ENCODE peak calls at places on chromosomes 6 and 20, in four cellular contexts. Q is GM12878, B is HepG2, N is K562. L is an unnamed sample.

GRCh38 chr6:39926668-39927067 is 7.6 kb downstream of the MOCS1 start:
- DNase-seq in B (no peak), N (peak; percentile 22), Q (no peak), L (no peak)

GRCh38 chr20:20593447-20594170 is 118.8 kb downstream of the RALGAPA2 start:
- DNase-seq in N (peak; percentile 8), Q (no peak), B (peak; percentile 71), L (peak; percentile 62)

GRCh38 chr6:24436979-24437378 is 34.2 kb downstream of the MRS2 start:
- DNase-seq in B (no peak), N (no peak), Q (no peak), L (no peak)

GRCh38 chr20:17281478-17281877 is 54.6 kb downstream of the PCSK2 start:
- DNase-seq in B (peak; percentile 64), N (peak; percentile 8), Q (no peak), L (peak; percentile 20)

GRCh38 chr20:20386192-20386591 is 18.3 kb downstream of the INSM1 start:
- DNase-seq in B (no peak), N (no peak), Q (no peak), L (no peak)

GRCh38 chr6:138572200-138572875 is 73.0 kb upstream of the NHSL1 start:
- DNase-seq in B (peak; percentile 97), N (no peak), Q (no peak), L (peak; percentile 91)

GRCh38 chr6:79377830-79378460 is 143.5 kb upstream of the HMGN3 start:
- DNase-seq in B (no peak), Q (no peak), N (no peak), L (no peak)

GRCh38 chr20:54668271-54669053 is 193.1 kb downstream of the DOK5 start:
- DNase-seq in B (peak; percentile 41), N (peak; percentile 29), Q (no peak), L (peak; percentile 34)

GRCh38 chr6:44456070-44456965 is 68.8 kb downstream of the CDC5L start:
- DNase-seq in B (peak; percentile 61), Q (no peak), N (peak; percentile 82), L (peak; percentile 81)

GRCh38 chr6:92779758-92780157 is 639.6 kb downstream of the EPHA7 start:
- DNase-seq in Q (no peak), N (no peak), B (no peak), L (no peak)

GRCh38 chr6:61810047-61810446 is 476.0 kb downstream of the KHDRBS2 start:
- DNase-seq in Q (no peak), N (no peak), B (no peak), L (no peak)

GRCh38 chr20:38859070-38859690 is 53.7 kb downstream of the PPP1R16B start:
- DNase-seq in N (peak; percentile 51), Q (no peak), B (no peak), L (no peak)

GRCh38 chr20:59042151-59042795 is at the start of gene PRELID3B:
- DNase-seq in B (peak; percentile 30), Q (no peak), N (peak; percentile 74), L (no peak)

GRCh38 chr20:43711098-43711654 is 15.6 kb downstream of the GTSF1L start:
- DNase-seq in Q (no peak), N (no peak), B (no peak), L (no peak)

GRCh38 chr20:18742841-18743240 is 70.7 kb upstream of the SCP2D1 start:
- DNase-seq in N (no peak), B (no peak), Q (no peak), L (no peak)

GRCh38 chr6:135842618-135843392 is 8.7 kb upstream of the PDE7B start:
- DNase-seq in B (no peak), N (no peak), Q (no peak), L (no peak)

DNA sequence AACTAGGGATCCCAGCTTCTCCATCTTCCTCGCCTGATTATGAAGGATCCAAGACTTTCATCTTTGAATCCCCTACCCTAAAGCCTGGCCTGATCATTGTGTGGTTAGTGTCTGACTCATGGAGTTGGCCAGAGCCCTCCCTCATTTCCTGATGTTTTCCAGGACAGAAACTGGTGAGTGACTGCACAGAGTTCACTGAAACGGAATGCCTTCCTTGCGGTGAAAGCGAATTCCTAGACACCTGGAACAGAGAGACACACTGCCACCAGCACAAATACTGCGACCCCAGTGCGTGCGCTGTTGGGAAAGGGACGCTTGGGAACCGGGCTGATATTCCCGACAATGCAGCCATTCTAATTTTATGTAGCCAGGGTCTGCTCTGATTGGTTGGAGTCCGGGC is 4.0 kb downstream of the CD40 start:
- DNase-seq in N (no peak), B (peak; percentile 35), Q (no peak), L (no peak)
- TF ChIP-seq BHLHE40 in N (no peak), B (no peak), Q (no peak), L (no peak)

DNA sequence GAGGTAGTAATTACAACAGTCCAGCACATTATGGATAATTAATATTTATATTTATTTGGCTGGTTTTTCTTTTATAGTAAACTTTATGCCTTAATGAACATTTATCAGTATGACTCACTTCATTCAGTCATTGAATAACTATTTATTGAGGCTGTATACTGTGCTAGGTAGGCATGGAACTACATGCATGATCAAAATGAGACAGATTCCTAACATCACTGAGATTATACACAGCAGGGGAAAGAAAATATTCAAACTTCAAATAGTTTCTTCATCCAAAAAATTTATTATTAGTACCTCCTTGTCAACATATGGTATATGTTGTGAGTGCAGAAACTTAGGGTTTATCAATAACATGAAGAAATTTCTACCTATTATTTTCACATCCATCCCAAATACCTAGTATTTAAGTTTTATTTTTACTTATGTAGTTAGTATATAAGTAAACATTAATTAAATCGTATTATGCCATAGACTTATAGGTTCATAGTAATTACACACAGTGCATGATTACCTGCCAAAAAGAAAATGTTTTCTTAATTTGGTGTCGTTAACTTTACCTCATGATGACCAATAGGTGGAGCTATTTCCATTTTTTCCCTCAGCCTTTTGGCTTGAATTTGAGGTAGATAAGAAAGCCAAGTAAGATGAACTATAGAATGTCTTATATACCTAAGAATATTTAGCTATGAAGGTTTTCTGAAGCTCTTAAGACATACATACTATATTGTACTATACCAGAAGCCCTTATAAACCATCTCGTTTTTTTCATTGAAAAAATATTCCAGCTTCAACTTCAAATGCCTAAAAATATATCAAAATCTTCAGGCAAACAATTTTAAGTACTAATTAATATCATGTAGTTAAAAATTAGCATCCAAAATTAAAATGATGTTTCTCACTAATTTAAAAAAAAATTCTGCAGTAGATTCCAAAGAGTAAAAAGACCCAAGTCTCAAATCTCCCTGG is 12.5 kb upstream of the TMEM30A start:
- DNase-seq in Q (no peak), B (peak; percentile 57), N (peak; percentile 30), L (peak; percentile 23)
- TF ChIP-seq FOXM1 in Q (no peak), B (no peak), N (no peak), L (no peak)

DNA sequence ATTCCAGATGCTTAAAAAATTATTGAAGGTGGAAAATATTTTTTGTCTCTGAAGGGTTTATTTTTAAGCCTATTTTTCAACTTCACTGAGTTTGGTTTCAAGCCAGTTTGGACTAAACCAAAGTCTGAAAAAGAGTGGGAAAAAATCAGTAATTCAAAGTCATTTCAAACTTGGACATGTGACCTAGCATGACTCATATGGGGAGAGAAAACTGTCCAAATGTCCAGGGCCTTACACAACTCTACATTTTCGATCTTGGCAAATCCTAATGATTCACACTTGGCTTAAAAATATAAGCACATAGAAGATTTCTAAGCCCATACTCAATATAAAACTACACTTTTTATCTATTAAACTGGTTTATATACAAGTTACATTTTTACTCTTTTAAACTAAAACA is 110.5 kb upstream of the TCF21 start:
- DNase-seq in N (no peak), Q (no peak), B (no peak), L (no peak)
- TF ChIP-seq BHLHE40 in N (no peak), Q (no peak), B (no peak), L (no peak)

DNA sequence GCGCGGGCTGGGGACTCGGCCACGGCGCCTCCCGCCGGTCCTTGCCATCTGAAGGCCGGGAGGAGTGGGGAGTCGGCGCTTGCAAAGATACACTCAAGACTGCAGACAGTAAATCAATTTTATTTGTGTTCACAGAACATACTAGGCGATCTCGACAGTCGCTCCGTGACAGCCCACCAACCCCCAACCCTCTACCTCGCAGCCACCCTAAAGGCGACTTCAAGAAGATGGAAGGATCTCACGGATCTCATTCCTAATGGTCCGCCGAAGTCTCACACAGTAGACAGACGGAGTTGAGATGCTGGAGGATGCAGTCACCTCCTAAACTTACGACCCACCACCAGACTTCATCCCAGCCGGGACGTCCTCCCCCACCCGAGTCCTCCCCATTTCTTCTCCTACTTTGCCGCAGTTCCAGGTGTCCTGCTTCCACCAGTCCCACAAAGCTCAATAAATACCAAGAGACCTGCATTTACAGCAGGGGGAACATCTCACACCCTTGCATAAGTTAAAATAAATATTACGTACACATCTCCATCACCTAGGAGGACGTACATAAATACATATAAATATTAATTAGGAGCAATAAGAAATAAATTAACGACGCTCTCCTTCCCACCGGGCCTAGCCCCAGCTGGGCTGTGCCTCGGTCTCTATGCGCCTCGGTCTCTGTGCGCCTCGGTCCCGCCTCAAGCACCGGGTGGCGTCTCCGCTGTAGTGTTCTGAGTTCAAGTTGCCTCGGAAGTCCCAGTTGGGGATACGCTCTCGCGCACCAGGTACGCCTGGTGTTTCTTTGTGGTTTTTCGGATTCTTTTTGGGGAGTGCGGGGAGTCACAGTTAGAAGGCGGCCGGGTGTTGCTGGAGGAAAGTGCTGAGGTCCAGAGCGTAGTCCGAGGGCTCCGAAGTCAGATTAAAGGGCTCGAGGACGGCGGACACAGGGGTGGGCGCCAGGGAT is 889 bp upstream of the FLOT1 start:
- DNase-seq in N (peak; percentile 65), B (no peak), Q (no peak), L (peak; percentile 26)
- TF ChIP-seq FOXM1 in N (no peak), B (peak; percentile 52), Q (no peak), L (no peak)

DNA sequence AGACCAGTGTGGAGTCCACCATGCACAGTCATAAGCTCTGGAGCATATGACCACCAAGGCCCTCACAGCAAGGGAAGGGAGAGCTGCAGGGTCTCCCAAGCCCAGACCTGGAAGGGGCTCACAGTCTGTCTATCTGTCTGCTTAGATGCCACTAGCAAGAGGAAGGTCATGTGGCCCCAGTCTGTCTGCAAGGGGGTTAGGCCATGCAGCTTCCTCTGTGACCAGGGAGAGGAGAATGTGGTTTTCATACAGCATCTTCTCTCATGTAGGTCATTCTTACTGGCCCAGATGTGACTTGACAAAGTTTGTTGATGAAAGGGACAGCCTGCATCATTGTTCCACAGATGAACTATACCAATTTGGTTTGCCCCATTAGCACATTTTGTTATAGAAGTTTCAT is 260.8 kb downstream of the FARS2 start:
- DNase-seq in B (no peak), N (no peak), Q (no peak), L (no peak)
- TF ChIP-seq BHLHE40 in B (no peak), N (no peak), Q (no peak), L (no peak)

L was measured in HEK293T.